ENCODE peak calls at places on chromosomes 11 and 22, in seven cellular contexts. H, N, W, D, I, B and M are unnamed samples.

GRCh38 chr11:76008474-76008873 is 193.5 kb downstream of the UVRAG start:
- DNase-seq in B (no peak), I (no peak), W (no peak), H (peak), D (no peak), N (no peak), M (no peak)

GRCh38 chr11:330694-331314 is 10.1 kb upstream of the IFITM3 start:
- DNase-seq in N (peak), B (no peak), W (no peak), H (no peak), I (peak), D (no peak), M (no peak)

GRCh38 chr11:66321606-66322005 is 4.8 kb upstream of the CD248 start:
- DNase-seq in H (no peak), B (no peak), W (no peak), I (no peak), N (no peak), D (no peak), M (no peak)

GRCh38 chr22:37313376-37314314 is 31.3 kb downstream of the CYTH4 start:
- DNase-seq in I (no peak), D (no peak), B (no peak), W (no peak), N (no peak), H (no peak), M (no peak)

GRCh38 chr22:38706101-38706884 is 549 bp downstream of the GTPBP1 start:
- DNase-seq in N (peak), D (peak), H (no peak), W (peak), I (peak), B (no peak), M (peak)

GRCh38 chr22:25759825-25760231 is 17.8 kb downstream of the MYO18B start:
- DNase-seq in D (no peak), I (no peak), N (no peak), W (peak), H (peak), B (no peak), M (peak)

GRCh38 chr22:20761536-20761935 is 12.4 kb upstream of the SERPIND1 start:
- DNase-seq in B (no peak), D (no peak), I (no peak), H (no peak), W (no peak), N (no peak), M (no peak)

GRCh38 chr22:41367680-41368542 is 13.8 kb upstream of the TEF start:
- DNase-seq in W (peak), H (no peak), N (peak), I (peak), B (no peak), D (no peak), M (peak)

GRCh38 chr11:86931965-86932332 is 23.2 kb downstream of the FZD4 start:
- DNase-seq in N (peak), W (no peak), D (no peak), B (no peak), H (peak), I (no peak), M (no peak)
- H3K27ac ChIP-seq in N (peak), W (peak), D (no peak), B (peak), H (peak), I (peak), M (no peak)

GRCh38 chr22:42367980-42368378 is 64.2 kb downstream of the NFAM1 start:
- DNase-seq in H (peak), D (no peak), W (no peak), N (peak), I (peak), B (no peak), M (peak)
- H3K27ac ChIP-seq in H (no peak), D (no peak), W (no peak), N (peak), I (peak), B (no peak), M (no peak)

GRCh38 chr22:19476023-19476422 is 3.0 kb downstream of the UFD1 start:
- DNase-seq in H (no peak), W (no peak), B (no peak), I (no peak), D (no peak), N (no peak), M (no peak)

GRCh38 chr22:19478466-19479357 is at the start of gene UFD1:
- DNase-seq in W (peak), D (peak), H (peak), N (peak), I (peak), B (peak), M (peak)

GRCh38 chr22:19479358-19480172 is at the start of gene CDC45:
- DNase-seq in H (peak), W (peak), I (peak), N (peak), D (peak), B (peak), M (peak)

GRCh38 chr22:19478086-19478392 is 954 bp downstream of the UFD1 start:
- DNase-seq in B (no peak), D (no peak), H (no peak), N (no peak), W (no peak), I (no peak), M (no peak)

DNA sequence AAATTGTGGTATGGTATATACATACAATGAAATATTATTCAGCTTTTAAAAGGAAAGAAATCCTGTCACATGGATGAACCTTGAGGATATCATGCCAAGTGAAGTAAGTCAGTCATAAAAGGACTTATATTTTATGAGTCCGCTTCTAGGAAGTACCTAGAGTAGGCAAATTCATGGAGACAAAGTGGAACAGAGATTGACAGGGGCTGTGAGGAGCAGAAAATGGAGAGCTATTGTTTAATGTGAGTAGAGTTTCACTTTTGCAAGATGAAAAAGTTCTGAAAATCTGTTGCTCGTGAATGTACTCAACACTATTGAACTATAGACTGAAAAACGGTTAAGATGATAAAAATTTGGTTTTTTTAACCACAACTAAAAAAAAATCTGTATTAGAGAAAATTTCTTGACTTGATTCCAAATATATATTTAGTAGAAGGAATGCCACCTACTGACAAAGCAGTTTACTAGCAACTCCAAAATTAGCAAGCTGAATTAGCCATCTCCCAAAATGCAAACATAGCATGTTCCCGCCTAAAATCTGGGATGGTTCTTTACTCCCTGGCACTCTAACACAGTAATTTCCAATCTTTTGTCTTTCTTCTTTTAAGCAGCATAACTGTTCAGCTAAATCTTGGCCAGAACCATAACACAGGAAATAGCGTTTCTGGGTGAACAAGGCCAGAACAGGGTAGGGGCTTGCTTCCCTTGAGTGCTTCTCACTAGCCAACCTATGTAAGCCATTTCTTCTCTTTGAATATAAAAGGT is 1.5 kb downstream of the UFD1 start:
- DNase-seq in H (peak), I (no peak), D (no peak), N (no peak), B (no peak), W (no peak), M (no peak)
- H3K27ac ChIP-seq in H (no peak), I (no peak), D (peak), N (peak), B (no peak), W (no peak), M (peak)

GRCh38 chr11:35363246-35364100 is 55.9 kb downstream of the SLC1A2 start:
- DNase-seq in I (peak), W (peak), H (no peak), N (peak), D (no peak), B (peak), M (no peak)

GRCh38 chr11:35366798-35367197 is 52.6 kb downstream of the SLC1A2 start:
- DNase-seq in D (no peak), W (no peak), H (no peak), I (no peak), B (no peak), N (no peak), M (no peak)

GRCh38 chr11:35364101-35364780 is 55.1 kb downstream of the SLC1A2 start:
- DNase-seq in D (no peak), H (peak), B (peak), N (peak), W (peak), I (peak), M (peak)

GRCh38 chr11:35365961-35366360 is 53.4 kb downstream of the SLC1A2 start:
- DNase-seq in W (no peak), I (no peak), N (no peak), B (no peak), D (no peak), H (no peak), M (no peak)

GRCh38 chr11:35365395-35365794 is 54.0 kb downstream of the SLC1A2 start:
- DNase-seq in D (no peak), W (no peak), B (no peak), H (no peak), I (no peak), N (no peak), M (no peak)
- H3K27ac ChIP-seq in D (no peak), W (peak), B (no peak), H (no peak), I (peak), N (peak), M (no peak)

DNA sequence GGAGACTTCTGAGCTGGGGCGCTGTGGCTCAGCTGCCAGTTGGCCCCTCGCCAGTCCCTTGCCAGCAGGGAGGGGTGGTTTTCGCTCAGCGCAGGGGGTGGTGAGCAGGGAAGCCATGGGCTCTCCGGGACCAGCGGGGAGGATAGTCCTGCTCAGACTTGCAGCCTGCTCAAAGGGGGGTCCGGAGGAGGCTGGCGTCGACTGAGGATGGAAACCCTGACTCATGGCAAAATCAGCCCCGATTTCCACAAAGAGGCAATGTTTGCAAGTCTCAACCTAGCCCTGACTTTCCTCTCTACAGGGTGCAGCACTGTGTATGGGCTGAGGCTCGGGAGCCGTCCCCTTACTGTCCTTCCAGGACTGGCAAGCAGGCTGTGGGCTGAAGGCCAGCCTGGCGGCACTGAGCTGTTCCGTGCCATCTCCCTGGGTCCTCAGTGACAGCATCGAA is 35.1 kb downstream of the FBLN1 start:
- DNase-seq in H (no peak), I (peak), N (peak), D (no peak), B (no peak), W (peak), M (peak)
- H3K27ac ChIP-seq in H (no peak), I (peak), N (peak), D (no peak), B (peak), W (peak), M (no peak)